ENCODE peak calls at places on chromosome 19, in ten cellular contexts. B is ascending aorta, E is ovary, C is heart left ventricle, J is hepatocyte, S is suprapubic skin, W is fibroblast of lung, F is spleen, U is AG04450, D is WERI-Rb-1. V is an unnamed sample.

GRCh38 chr19:5567971-5568407 is 236 bp upstream of the TINCR start:
- DNase-seq in B (no peak), E (no peak), C (no peak), J (no peak), S (no peak), W (no peak), F (no peak), U (no peak), D (no peak), V (no peak)

GRCh38 chr19:7254590-7254989 is 39.6 kb downstream of the INSR start:
- DNase-seq in B (no peak), E (no peak), C (no peak), J (peak), S (no peak), W (no peak), F (no peak), U (no peak), D (no peak), V (no peak)

GRCh38 chr19:56746367-56746766 is 74.8 kb upstream of the ZNF835 start:
- DNase-seq in B (no peak), E (no peak), C (no peak), J (no peak), S (no peak), W (no peak), F (no peak), U (no peak), D (no peak), V (no peak)

GRCh38 chr19:46821512-46822359 is 28.9 kb downstream of the AP2S1 start:
- DNase-seq in B (no peak), E (no peak), C (no peak), J (peak), S (no peak), W (no peak), F (peak), U (no peak), D (peak), V (no peak)

GRCh38 chr19:44847144-44848035 is 1.3 kb downstream of the NECTIN2 start:
- DNase-seq in B (peak), E (peak), C (peak), J (peak), S (peak), W (peak), F (peak), U (no peak), D (peak), V (no peak)

GRCh38 chr19:14775855-14776254 is 2.5 kb downstream of the ADGRE2 start:
- DNase-seq in B (no peak), E (no peak), C (peak), J (no peak), S (no peak), W (no peak), F (peak), U (no peak), D (no peak), V (no peak)

GRCh38 chr19:33290082-33290815 is 12.1 kb downstream of the CEBPA start:
- DNase-seq in B (no peak), E (no peak), C (no peak), J (no peak), S (no peak), W (no peak), F (peak), U (no peak), D (no peak), V (no peak)

GRCh38 chr19:14114854-14115253 is 2.7 kb downstream of the PRKACA start:
- DNase-seq in B (no peak), E (no peak), C (peak), J (no peak), S (peak), W (no peak), F (peak), U (no peak), D (peak), V (no peak)

GRCh38 chr19:720691-721160 is 12.0 kb downstream of the PALM start:
- DNase-seq in B (no peak), E (peak), C (no peak), J (no peak), S (no peak), W (no peak), F (no peak), U (no peak), D (no peak), V (no peak)

GRCh38 chr19:42420055-42420544 is 7.1 kb downstream of the LIPE start:
- DNase-seq in B (no peak), E (peak), C (no peak), J (peak), S (no peak), W (peak), F (peak), U (no peak), D (peak), V (no peak)

GRCh38 chr19:43527860-43528622 is 1.0 kb upstream of the ETHE1 start:
- DNase-seq in B (no peak), E (no peak), C (peak), J (no peak), S (peak), W (no peak), F (no peak), U (no peak), D (no peak), V (peak)

GRCh38 chr19:5314907-5315298 is 25.7 kb downstream of the PTPRS start:
- DNase-seq in B (no peak), E (no peak), C (no peak), J (no peak), S (no peak), W (no peak), F (no peak), U (no peak), D (no peak), V (no peak)

GRCh38 chr19:44757057-44757734 is 8.7 kb downstream of the BCL3 start:
- DNase-seq in B (no peak), E (peak), C (peak), J (no peak), S (no peak), W (peak), F (no peak), U (no peak), D (no peak), V (peak)

GRCh38 chr19:55640577-55641375 is at the start of gene ZNF580:
- DNase-seq in B (no peak), E (peak), C (peak), J (peak), S (no peak), W (peak), F (peak), U (no peak), D (peak), V (no peak)

GRCh38 chr19:55005684-55006488 is 32.2 kb downstream of the GP6 start:
- DNase-seq in B (no peak), E (no peak), C (no peak), J (peak), S (no peak), W (peak), F (no peak), U (no peak), D (peak), V (no peak)

GRCh38 chr19:8050274-8051096 is 2.1 kb upstream of the CCL25 start:
- DNase-seq in B (peak), E (peak), C (peak), J (peak), S (peak), W (peak), F (peak), U (peak), D (peak), V (peak)

DNA sequence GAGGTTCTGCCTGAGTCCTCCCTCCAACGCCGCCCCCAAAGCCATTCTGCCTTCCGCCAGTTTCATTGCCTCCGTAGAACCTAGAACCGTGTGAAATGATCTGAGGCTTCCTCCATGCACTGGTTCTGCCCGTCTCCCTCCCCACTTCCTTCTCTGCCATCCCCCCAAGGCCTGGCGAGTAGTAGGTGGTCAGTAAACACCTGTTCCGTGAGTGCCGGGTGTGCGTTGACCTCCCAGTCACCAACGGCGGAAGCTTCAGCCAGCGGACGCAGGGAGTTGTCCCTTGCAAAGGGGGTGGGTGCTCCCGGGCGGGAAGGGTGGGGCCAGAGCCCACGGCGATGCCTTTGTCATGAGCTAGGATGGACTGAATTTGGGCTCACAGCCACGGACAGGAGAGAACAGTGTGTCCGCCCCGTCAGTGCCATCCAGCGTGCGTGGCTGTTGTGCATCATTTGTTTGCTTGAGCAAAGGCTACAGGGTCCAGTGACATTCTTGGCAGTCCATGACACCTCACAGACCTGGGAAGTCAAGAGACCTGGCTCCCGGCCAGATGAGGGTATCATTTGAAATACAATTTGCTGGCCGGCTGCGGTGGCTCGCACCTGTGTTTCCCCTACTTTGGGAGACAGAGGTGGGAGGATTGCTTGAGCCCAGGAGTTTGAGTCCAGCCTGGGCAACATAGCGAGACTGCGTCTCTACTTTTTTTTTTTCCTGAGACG is 43.1 kb downstream of the NFIC start:
- DNase-seq in B (no peak), E (no peak), C (peak), J (peak), S (peak), W (no peak), F (no peak), U (no peak), D (no peak), V (no peak)
- H3K27ac ChIP-seq in B (peak), E (peak), C (peak), J (peak), S (peak), W (no peak), F (peak), U (peak), D (no peak), V (peak)

GRCh38 chr19:12797141-12797587 is 4.4 kb downstream of the PRDX2 start:
- DNase-seq in B (no peak), E (no peak), C (no peak), J (no peak), S (no peak), W (no peak), F (no peak), U (no peak), D (no peak), V (no peak)
- H3K27ac ChIP-seq in B (no peak), E (no peak), C (no peak), J (no peak), S (no peak), W (no peak), F (no peak), U (no peak), D (no peak), V (peak)

GRCh38 chr19:31532034-31532433 is 182.8 kb upstream of the TSHZ3 start:
- DNase-seq in B (no peak), E (no peak), C (no peak), J (no peak), S (no peak), W (no peak), F (no peak), U (no peak), D (no peak), V (no peak)

GRCh38 chr19:31534231-31534630 is 185.0 kb upstream of the TSHZ3 start:
- DNase-seq in B (no peak), E (no peak), C (no peak), J (no peak), S (no peak), W (no peak), F (no peak), U (no peak), D (no peak), V (no peak)

GRCh38 chr19:31531326-31531725 is 182.1 kb upstream of the TSHZ3 start:
- DNase-seq in B (no peak), E (no peak), C (no peak), J (no peak), S (no peak), W (no peak), F (no peak), U (no peak), D (no peak), V (no peak)

GRCh38 chr19:31534786-31535185 is 185.6 kb upstream of the TSHZ3 start:
- DNase-seq in B (no peak), E (no peak), C (no peak), J (no peak), S (no peak), W (no peak), F (no peak), U (no peak), D (no peak), V (no peak)

DNA sequence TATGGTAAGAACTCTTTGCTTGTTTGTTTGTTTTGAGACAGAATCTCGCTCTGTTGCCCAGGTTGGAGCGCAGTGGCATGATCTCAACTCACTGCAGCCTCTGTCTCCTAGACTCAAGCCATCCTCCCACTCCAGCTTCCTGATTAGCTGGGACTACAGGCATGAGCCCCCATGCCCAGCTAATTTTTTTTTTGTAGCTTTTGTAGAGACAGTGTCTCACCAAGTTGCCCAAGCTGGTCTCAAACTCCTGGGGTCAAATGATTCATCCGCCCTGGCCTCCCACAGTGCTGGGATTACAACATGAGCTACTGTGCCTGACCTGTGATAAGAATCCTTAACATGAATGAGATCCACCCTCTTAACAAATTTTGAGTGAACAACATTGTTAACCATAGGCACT is 183.9 kb upstream of the TSHZ3 start:
- DNase-seq in B (no peak), E (no peak), C (no peak), J (no peak), S (no peak), W (no peak), F (no peak), U (no peak), D (no peak), V (no peak)
- H3K27ac ChIP-seq in B (no peak), E (no peak), C (no peak), J (no peak), S (no peak), W (no peak), F (no peak), U (no peak), D (no peak), V (no peak)

DNA sequence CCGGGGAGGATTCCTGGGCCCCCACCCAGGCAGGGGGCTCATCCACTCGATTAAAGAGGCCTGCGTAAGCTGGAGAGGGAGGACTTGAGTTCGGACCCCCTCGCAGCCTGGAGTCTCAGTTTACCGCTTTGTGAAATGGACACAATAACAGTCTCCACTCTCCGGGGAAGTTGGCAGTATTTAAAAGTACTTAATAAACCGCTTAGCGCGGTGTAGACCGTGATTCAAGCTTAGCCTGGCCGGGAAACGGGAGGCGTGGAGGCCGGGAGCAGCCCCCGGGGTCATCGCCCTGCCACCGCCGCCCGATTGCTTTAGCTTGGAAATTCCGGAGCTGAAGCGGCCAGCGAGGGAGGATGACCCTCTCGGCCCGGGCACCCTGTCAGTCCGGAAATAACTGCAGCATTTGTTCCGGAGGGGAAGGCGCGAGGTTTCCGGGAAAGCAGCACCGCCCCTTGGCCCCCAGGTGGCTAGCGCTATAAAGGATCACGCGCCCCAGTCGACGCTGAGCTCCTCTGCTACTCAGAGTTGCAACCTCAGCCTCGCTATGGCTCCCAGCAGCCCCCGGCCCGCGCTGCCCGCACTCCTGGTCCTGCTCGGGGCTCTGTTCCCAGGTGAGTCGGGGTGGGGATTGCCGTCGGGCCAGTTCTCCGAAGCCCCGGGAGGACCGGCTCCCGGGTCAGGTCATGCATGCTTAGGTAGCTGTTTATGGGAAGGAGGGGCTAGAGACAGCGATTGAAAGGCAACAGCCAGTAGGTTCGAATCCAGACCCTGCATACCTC is at the start of gene ICAM1:
- DNase-seq in B (peak), E (peak), C (peak), J (peak), S (peak), W (peak), F (peak), U (no peak), D (peak), V (no peak)
- H3K27ac ChIP-seq in B (peak), E (peak), C (peak), J (peak), S (peak), W (no peak), F (peak), U (peak), D (no peak), V (peak)

GRCh38 chr19:16403151-16403977 is 68.4 kb downstream of the EPS15L1 start:
- DNase-seq in B (no peak), E (peak), C (no peak), J (no peak), S (no peak), W (peak), F (peak), U (no peak), D (no peak), V (no peak)
- H3K27ac ChIP-seq in B (peak), E (peak), C (peak), J (no peak), S (peak), W (no peak), F (no peak), U (no peak), D (no peak), V (no peak)

GRCh38 chr19:49453013-49453756 is at the start of gene ALDH16A1:
- DNase-seq in B (peak), E (peak), C (peak), J (peak), S (peak), W (peak), F (peak), U (peak), D (peak), V (peak)

GRCh38 chr19:49451430-49452181 is at the start of gene PIH1D1:
- DNase-seq in B (peak), E (peak), C (peak), J (peak), S (peak), W (peak), F (peak), U (peak), D (peak), V (peak)

GRCh38 chr19:49448432-49448786 is 3.2 kb downstream of the PIH1D1 start:
- DNase-seq in B (no peak), E (no peak), C (no peak), J (no peak), S (no peak), W (no peak), F (no peak), U (no peak), D (no peak), V (no peak)

GRCh38 chr19:49447485-49448431 is 3.9 kb downstream of the PIH1D1 start:
- DNase-seq in B (no peak), E (peak), C (no peak), J (no peak), S (no peak), W (no peak), F (no peak), U (no peak), D (peak), V (no peak)

GRCh38 chr19:49450405-49450804 is 1.2 kb downstream of the PIH1D1 start:
- DNase-seq in B (no peak), E (no peak), C (no peak), J (no peak), S (no peak), W (no peak), F (no peak), U (no peak), D (no peak), V (no peak)
- H3K27ac ChIP-seq in B (no peak), E (no peak), C (no peak), J (no peak), S (no peak), W (no peak), F (no peak), U (no peak), D (peak), V (no peak)

GRCh38 chr19:17673937-17674799 is 14.0 kb downstream of the UNC13A start:
- DNase-seq in B (no peak), E (no peak), C (no peak), J (no peak), S (no peak), W (no peak), F (no peak), U (no peak), D (no peak), V (no peak)

GRCh38 chr19:17669419-17669818 is 18.7 kb downstream of the UNC13A start:
- DNase-seq in B (no peak), E (no peak), C (no peak), J (no peak), S (no peak), W (no peak), F (no peak), U (no peak), D (no peak), V (no peak)

GRCh38 chr19:17676295-17676694 is 11.9 kb downstream of the UNC13A start:
- DNase-seq in B (no peak), E (no peak), C (no peak), J (no peak), S (no peak), W (no peak), F (no peak), U (no peak), D (no peak), V (no peak)

GRCh38 chr19:17677002-17677401 is 11.2 kb downstream of the UNC13A start:
- DNase-seq in B (no peak), E (no peak), C (no peak), J (no peak), S (no peak), W (no peak), F (no peak), U (no peak), D (peak), V (no peak)

GRCh38 chr19:17671906-17672305 is 16.2 kb downstream of the UNC13A start:
- DNase-seq in B (no peak), E (no peak), C (no peak), J (no peak), S (no peak), W (peak), F (no peak), U (no peak), D (peak), V (no peak)
- H3K27ac ChIP-seq in B (no peak), E (no peak), C (no peak), J (no peak), S (no peak), W (no peak), F (no peak), U (no peak), D (no peak), V (no peak)

V was measured in thoracic aorta.